ENCODE peak calls at places on chromosome 20, in six cellular contexts. One of them, this sample, is unnamed.

GRCh38 chr20:4244700-4245485 is 229.5 kb upstream of the RNF24 start:
- DNase-seq in AG04450: no peak
- DNase-seq in neural progenitor cell: no peak
- DNase-seq in activated CD4-positive, alpha-beta T cell treated with anti-CD3 and anti-CD28 coated beads for 48 hours: no peak
- DNase-seq in left lung: no peak
- DNase-seq in NCI-H1105 treated with DMSO at 0.1 percent for 48 hours: no peak
- DNase-seq in this sample: peak

GRCh38 chr20:10023911-10024310 is 10.9 kb upstream of the ANKEF1 start:
- DNase-seq in left lung: no peak
- DNase-seq in NCI-H1105 treated with DMSO at 0.1 percent for 48 hours: no peak
- DNase-seq in neural progenitor cell: no peak
- DNase-seq in AG04450: no peak
- DNase-seq in activated CD4-positive, alpha-beta T cell treated with anti-CD3 and anti-CD28 coated beads for 48 hours: no peak
- DNase-seq in this sample: no peak

GRCh38 chr20:58464838-58465237 is 50.4 kb downstream of the APCDD1L start:
- DNase-seq in NCI-H1105 treated with DMSO at 0.1 percent for 48 hours: no peak
- DNase-seq in activated CD4-positive, alpha-beta T cell treated with anti-CD3 and anti-CD28 coated beads for 48 hours: no peak
- DNase-seq in neural progenitor cell: no peak
- DNase-seq in AG04450: no peak
- DNase-seq in left lung: no peak
- DNase-seq in this sample: no peak

GRCh38 chr20:25032478-25033183 is 25.3 kb downstream of the ACSS1 start:
- DNase-seq in AG04450: no peak
- DNase-seq in NCI-H1105 treated with DMSO at 0.1 percent for 48 hours: no peak
- DNase-seq in activated CD4-positive, alpha-beta T cell treated with anti-CD3 and anti-CD28 coated beads for 48 hours: no peak
- DNase-seq in left lung: no peak
- DNase-seq in neural progenitor cell: peak
- DNase-seq in this sample: peak

GRCh38 chr20:44450938-44451450 is 24.7 kb upstream of the TTPAL start:
- DNase-seq in left lung: no peak
- DNase-seq in neural progenitor cell: no peak
- DNase-seq in activated CD4-positive, alpha-beta T cell treated with anti-CD3 and anti-CD28 coated beads for 48 hours: no peak
- DNase-seq in AG04450: no peak
- DNase-seq in NCI-H1105 treated with DMSO at 0.1 percent for 48 hours: no peak
- DNase-seq in this sample: no peak

GRCh38 chr20:38892091-38892981 is 33.9 kb upstream of the FAM83D start:
- DNase-seq in left lung: no peak
- DNase-seq in activated CD4-positive, alpha-beta T cell treated with anti-CD3 and anti-CD28 coated beads for 48 hours: no peak
- DNase-seq in AG04450: no peak
- DNase-seq in NCI-H1105 treated with DMSO at 0.1 percent for 48 hours: no peak
- DNase-seq in neural progenitor cell: no peak
- DNase-seq in this sample: no peak

GRCh38 chr20:35626386-35627001 is 10.9 kb downstream of the SPAG4 start:
- DNase-seq in activated CD4-positive, alpha-beta T cell treated with anti-CD3 and anti-CD28 coated beads for 48 hours: no peak
- DNase-seq in NCI-H1105 treated with DMSO at 0.1 percent for 48 hours: no peak
- DNase-seq in left lung: no peak
- DNase-seq in AG04450: no peak
- DNase-seq in neural progenitor cell: no peak
- DNase-seq in this sample: no peak

GRCh38 chr20:47196091-47197081 is 160.1 kb downstream of the ZMYND8 start:
- DNase-seq in NCI-H1105 treated with DMSO at 0.1 percent for 48 hours: peak
- DNase-seq in activated CD4-positive, alpha-beta T cell treated with anti-CD3 and anti-CD28 coated beads for 48 hours: peak
- DNase-seq in left lung: peak
- DNase-seq in neural progenitor cell: peak
- DNase-seq in AG04450: no peak
- DNase-seq in this sample: peak

GRCh38 chr20:4871486-4871885 is 129.8 kb downstream of the SLC23A2 start:
- DNase-seq in left lung: no peak
- DNase-seq in AG04450: no peak
- DNase-seq in neural progenitor cell: no peak
- DNase-seq in NCI-H1105 treated with DMSO at 0.1 percent for 48 hours: no peak
- DNase-seq in activated CD4-positive, alpha-beta T cell treated with anti-CD3 and anti-CD28 coated beads for 48 hours: no peak
- DNase-seq in this sample: no peak